ENCODE peak calls at places on chromosomes 4 and X, in ten cellular contexts. One of them, this sample, is unnamed.

GRCh38 chr4:24103434-24104168 is 213.8 kb upstream of the PPARGC1A start:
- DNase-seq in kidney tubule cell: no peak
- DNase-seq in CD8-positive, alpha-beta memory T cell: no peak
- DNase-seq in A549: no peak
- DNase-seq in GM12892: no peak
- DNase-seq in body of pancreas: no peak
- DNase-seq in heart right ventricle: no peak
- DNase-seq in left colon: no peak
- DNase-seq in HuH-7.5: no peak
- DNase-seq in AG20443: no peak
- DNase-seq in this sample: peak; percentile 81

GRCh38 chrX:39377171-39377570 is 575.9 kb downstream of the MID1IP1 start:
- DNase-seq in CD8-positive, alpha-beta memory T cell: no peak
- DNase-seq in GM12892: no peak
- DNase-seq in left colon: no peak
- DNase-seq in A549: no peak
- DNase-seq in body of pancreas: no peak
- DNase-seq in AG20443: no peak
- DNase-seq in HuH-7.5: no peak
- DNase-seq in kidney tubule cell: no peak
- DNase-seq in heart right ventricle: no peak
- DNase-seq in this sample: no peak

GRCh38 chrX:115013705-115014104 is 3.7 kb downstream of the IL13RA2 start:
- DNase-seq in kidney tubule cell: peak; percentile 19
- DNase-seq in body of pancreas: no peak
- DNase-seq in CD8-positive, alpha-beta memory T cell: no peak
- DNase-seq in AG20443: no peak
- DNase-seq in GM12892: no peak
- DNase-seq in A549: no peak
- DNase-seq in heart right ventricle: no peak
- DNase-seq in HuH-7.5: no peak
- DNase-seq in left colon: no peak
- DNase-seq in this sample: peak; percentile 65

GRCh38 chr4:141905751-141906150 is 269.4 kb downstream of the IL15 start:
- DNase-seq in AG20443: peak; percentile 54
- DNase-seq in kidney tubule cell: peak; percentile 40
- DNase-seq in CD8-positive, alpha-beta memory T cell: no peak
- DNase-seq in left colon: no peak
- DNase-seq in GM12892: no peak
- DNase-seq in HuH-7.5: no peak
- DNase-seq in body of pancreas: no peak
- DNase-seq in A549: no peak
- DNase-seq in heart right ventricle: no peak
- DNase-seq in this sample: peak; percentile 76

GRCh38 chr4:174210354-174210753 is 73.1 kb downstream of the FBXO8 start:
- DNase-seq in kidney tubule cell: no peak
- DNase-seq in CD8-positive, alpha-beta memory T cell: no peak
- DNase-seq in AG20443: no peak
- DNase-seq in body of pancreas: no peak
- DNase-seq in HuH-7.5: no peak
- DNase-seq in left colon: no peak
- DNase-seq in heart right ventricle: no peak
- DNase-seq in GM12892: no peak
- DNase-seq in A549: no peak
- DNase-seq in this sample: no peak

GRCh38 chrX:51917600-51917999 is 24.2 kb downstream of the MAGED1 start:
- DNase-seq in A549: no peak
- DNase-seq in HuH-7.5: no peak
- DNase-seq in GM12892: no peak
- DNase-seq in kidney tubule cell: no peak
- DNase-seq in AG20443: no peak
- DNase-seq in heart right ventricle: no peak
- DNase-seq in CD8-positive, alpha-beta memory T cell: no peak
- DNase-seq in left colon: no peak
- DNase-seq in body of pancreas: no peak
- DNase-seq in this sample: no peak

GRCh38 chr4:128513664-128514484 is 226.3 kb upstream of the PGRMC2 start:
- DNase-seq in GM12892: no peak
- DNase-seq in kidney tubule cell: no peak
- DNase-seq in A549: no peak
- DNase-seq in CD8-positive, alpha-beta memory T cell: no peak
- DNase-seq in heart right ventricle: no peak
- DNase-seq in left colon: no peak
- DNase-seq in HuH-7.5: no peak
- DNase-seq in AG20443: no peak
- DNase-seq in body of pancreas: no peak
- DNase-seq in this sample: peak; percentile 58

GRCh38 chr4:25817059-25817681 is 45.6 kb downstream of the SEL1L3 start:
- DNase-seq in GM12892: no peak
- DNase-seq in HuH-7.5: no peak
- DNase-seq in A549: no peak
- DNase-seq in body of pancreas: no peak
- DNase-seq in heart right ventricle: no peak
- DNase-seq in AG20443: peak; percentile 76
- DNase-seq in kidney tubule cell: peak; percentile 24
- DNase-seq in left colon: no peak
- DNase-seq in CD8-positive, alpha-beta memory T cell: no peak
- DNase-seq in this sample: peak; percentile 90

GRCh38 chrX:16892504-16893362 is 22.6 kb upstream of the RBBP7 start:
- DNase-seq in kidney tubule cell: peak; percentile 79
- DNase-seq in heart right ventricle: peak; percentile 18
- DNase-seq in HuH-7.5: no peak
- DNase-seq in GM12892: peak; percentile 42
- DNase-seq in CD8-positive, alpha-beta memory T cell: peak; percentile 57
- DNase-seq in left colon: peak; percentile 75
- DNase-seq in AG20443: peak; percentile 71
- DNase-seq in A549: peak; percentile 72
- DNase-seq in body of pancreas: peak; percentile 78
- DNase-seq in this sample: peak; percentile 82

GRCh38 chr4:1579834-1580686 is 104.1 kb downstream of the FAM53A start:
- DNase-seq in AG20443: peak; percentile 96
- DNase-seq in body of pancreas: peak; percentile 77
- DNase-seq in HuH-7.5: peak; percentile 84
- DNase-seq in A549: peak; percentile 61
- DNase-seq in CD8-positive, alpha-beta memory T cell: peak; percentile 92
- DNase-seq in kidney tubule cell: peak; percentile 80
- DNase-seq in left colon: peak; percentile 87
- DNase-seq in GM12892: peak; percentile 60
- DNase-seq in heart right ventricle: peak; percentile 92
- DNase-seq in this sample: no peak

GRCh38 chr4:24180586-24180985 is 290.7 kb upstream of the PPARGC1A start:
- DNase-seq in heart right ventricle: no peak
- DNase-seq in kidney tubule cell: no peak
- DNase-seq in HuH-7.5: no peak
- DNase-seq in A549: no peak
- DNase-seq in GM12892: no peak
- DNase-seq in body of pancreas: no peak
- DNase-seq in left colon: no peak
- DNase-seq in AG20443: no peak
- DNase-seq in CD8-positive, alpha-beta memory T cell: no peak
- DNase-seq in this sample: no peak

GRCh38 chr4:96052827-96053226 is 212.9 kb downstream of the PDHA2 start:
- DNase-seq in A549: no peak
- DNase-seq in GM12892: no peak
- DNase-seq in AG20443: no peak
- DNase-seq in body of pancreas: no peak
- DNase-seq in left colon: no peak
- DNase-seq in CD8-positive, alpha-beta memory T cell: no peak
- DNase-seq in heart right ventricle: no peak
- DNase-seq in kidney tubule cell: no peak
- DNase-seq in HuH-7.5: no peak
- DNase-seq in this sample: peak; percentile 24

GRCh38 chrX:120791013-120791643 is 84.5 kb downstream of the CT47B1 start:
- DNase-seq in HuH-7.5: no peak
- DNase-seq in A549: no peak
- DNase-seq in CD8-positive, alpha-beta memory T cell: no peak
- DNase-seq in heart right ventricle: peak; percentile 26
- DNase-seq in left colon: peak; percentile 7
- DNase-seq in body of pancreas: peak; percentile 78
- DNase-seq in kidney tubule cell: peak; percentile 51
- DNase-seq in AG20443: peak; percentile 61
- DNase-seq in GM12892: no peak
- DNase-seq in this sample: peak; percentile 80

GRCh38 chr4:156377036-156377700 is 423.5 kb upstream of the CTSO start:
- DNase-seq in AG20443: peak; percentile 71
- DNase-seq in HuH-7.5: no peak
- DNase-seq in left colon: no peak
- DNase-seq in GM12892: no peak
- DNase-seq in body of pancreas: no peak
- DNase-seq in kidney tubule cell: peak; percentile 8
- DNase-seq in heart right ventricle: no peak
- DNase-seq in CD8-positive, alpha-beta memory T cell: no peak
- DNase-seq in A549: no peak
- DNase-seq in this sample: peak; percentile 69

GRCh38 chr4:164441131-164441530 is 312.8 kb upstream of the SMIM31 start:
- DNase-seq in kidney tubule cell: no peak
- DNase-seq in GM12892: no peak
- DNase-seq in CD8-positive, alpha-beta memory T cell: no peak
- DNase-seq in HuH-7.5: no peak
- DNase-seq in heart right ventricle: no peak
- DNase-seq in A549: no peak
- DNase-seq in body of pancreas: no peak
- DNase-seq in AG20443: no peak
- DNase-seq in left colon: no peak
- DNase-seq in this sample: no peak

GRCh38 chrX:123665197-123665596 is 67.7 kb downstream of the THOC2 start:
- DNase-seq in HuH-7.5: no peak
- DNase-seq in AG20443: no peak
- DNase-seq in A549: no peak
- DNase-seq in kidney tubule cell: peak; percentile 76
- DNase-seq in body of pancreas: no peak
- DNase-seq in left colon: no peak
- DNase-seq in GM12892: no peak
- DNase-seq in heart right ventricle: no peak
- DNase-seq in CD8-positive, alpha-beta memory T cell: no peak
- DNase-seq in this sample: no peak

GRCh38 chrX:100208076-100208475 is 202.0 kb downstream of the PCDH19 start:
- DNase-seq in A549: no peak
- DNase-seq in kidney tubule cell: no peak
- DNase-seq in GM12892: no peak
- DNase-seq in left colon: no peak
- DNase-seq in HuH-7.5: no peak
- DNase-seq in CD8-positive, alpha-beta memory T cell: no peak
- DNase-seq in heart right ventricle: no peak
- DNase-seq in AG20443: no peak
- DNase-seq in body of pancreas: no peak
- DNase-seq in this sample: no peak

GRCh38 chr4:8468746-8469535 is 28.4 kb downstream of the TRMT44 start:
- DNase-seq in heart right ventricle: peak; percentile 65
- DNase-seq in GM12892: peak; percentile 73
- DNase-seq in A549: peak; percentile 28
- DNase-seq in left colon: peak; percentile 55
- DNase-seq in body of pancreas: peak; percentile 63
- DNase-seq in HuH-7.5: peak; percentile 83
- DNase-seq in CD8-positive, alpha-beta memory T cell: peak; percentile 15
- DNase-seq in kidney tubule cell: peak; percentile 58
- DNase-seq in AG20443: peak; percentile 88
- DNase-seq in this sample: peak; percentile 69

GRCh38 chr4:156227321-156227720 is 273.7 kb upstream of the CTSO start:
- DNase-seq in heart right ventricle: no peak
- DNase-seq in A549: no peak
- DNase-seq in kidney tubule cell: no peak
- DNase-seq in body of pancreas: no peak
- DNase-seq in AG20443: no peak
- DNase-seq in left colon: no peak
- DNase-seq in CD8-positive, alpha-beta memory T cell: no peak
- DNase-seq in HuH-7.5: no peak
- DNase-seq in GM12892: no peak
- DNase-seq in this sample: no peak

GRCh38 chr4:129972257-129972656 is 876.3 kb downstream of the C4orf33 start:
- DNase-seq in heart right ventricle: no peak
- DNase-seq in kidney tubule cell: no peak
- DNase-seq in CD8-positive, alpha-beta memory T cell: no peak
- DNase-seq in GM12892: no peak
- DNase-seq in left colon: no peak
- DNase-seq in HuH-7.5: no peak
- DNase-seq in A549: no peak
- DNase-seq in body of pancreas: no peak
- DNase-seq in AG20443: no peak
- DNase-seq in this sample: no peak

GRCh38 chrX:38318196-38318595 is 9.1 kb downstream of the RPGR start:
- DNase-seq in GM12892: no peak
- DNase-seq in HuH-7.5: no peak
- DNase-seq in AG20443: no peak
- DNase-seq in heart right ventricle: no peak
- DNase-seq in A549: no peak
- DNase-seq in kidney tubule cell: no peak
- DNase-seq in left colon: no peak
- DNase-seq in body of pancreas: no peak
- DNase-seq in CD8-positive, alpha-beta memory T cell: no peak
- DNase-seq in this sample: peak; percentile 7

GRCh38 chr4:105619193-105619931 is 66.9 kb downstream of the ARHGEF38 start:
- DNase-seq in CD8-positive, alpha-beta memory T cell: no peak
- DNase-seq in left colon: peak; percentile 77
- DNase-seq in AG20443: no peak
- DNase-seq in GM12892: no peak
- DNase-seq in HuH-7.5: no peak
- DNase-seq in kidney tubule cell: peak; percentile 71
- DNase-seq in heart right ventricle: peak; percentile 71
- DNase-seq in A549: no peak
- DNase-seq in body of pancreas: peak; percentile 100
- DNase-seq in this sample: peak; percentile 67

GRCh38 chrX:13341491-13342101 is 21.7 kb upstream of the ATXN3L start:
- DNase-seq in left colon: no peak
- DNase-seq in GM12892: no peak
- DNase-seq in A549: no peak
- DNase-seq in AG20443: no peak
- DNase-seq in kidney tubule cell: peak; percentile 48
- DNase-seq in CD8-positive, alpha-beta memory T cell: no peak
- DNase-seq in HuH-7.5: no peak
- DNase-seq in body of pancreas: no peak
- DNase-seq in heart right ventricle: no peak
- DNase-seq in this sample: peak; percentile 67

GRCh38 chrX:153592966-153593688 is 5.8 kb downstream of the CCNQ start:
- DNase-seq in A549: no peak
- DNase-seq in left colon: no peak
- DNase-seq in heart right ventricle: peak; percentile 61
- DNase-seq in GM12892: no peak
- DNase-seq in HuH-7.5: no peak
- DNase-seq in AG20443: no peak
- DNase-seq in kidney tubule cell: no peak
- DNase-seq in CD8-positive, alpha-beta memory T cell: no peak
- DNase-seq in body of pancreas: peak; percentile 32
- DNase-seq in this sample: no peak

GRCh38 chrX:119541188-119541587 is 24.0 kb downstream of the STEEP1 start:
- DNase-seq in left colon: no peak
- DNase-seq in A549: peak; percentile 22
- DNase-seq in AG20443: peak; percentile 44
- DNase-seq in HuH-7.5: no peak
- DNase-seq in CD8-positive, alpha-beta memory T cell: no peak
- DNase-seq in heart right ventricle: no peak
- DNase-seq in body of pancreas: no peak
- DNase-seq in GM12892: no peak
- DNase-seq in kidney tubule cell: peak; percentile 79
- DNase-seq in this sample: peak; percentile 66

GRCh38 chrX:39017716-39018115 is 216.5 kb downstream of the MID1IP1 start:
- DNase-seq in AG20443: no peak
- DNase-seq in A549: no peak
- DNase-seq in left colon: no peak
- DNase-seq in heart right ventricle: no peak
- DNase-seq in body of pancreas: peak; percentile 41
- DNase-seq in HuH-7.5: no peak
- DNase-seq in GM12892: no peak
- DNase-seq in CD8-positive, alpha-beta memory T cell: no peak
- DNase-seq in kidney tubule cell: no peak
- DNase-seq in this sample: no peak

This sample was measured in cardiac fibroblast.